ENCODE peak calls at places on chromosomes 1 and 21, in four cellular contexts. M, V, S and I are unnamed samples.
A peak's percentile ranks its signal among the peaks of the same experiment; 100 is the strongest.

GRCh38 chr1:3217096-3217724 is 148.2 kb downstream of the PRDM16 start:
- DNase-seq in S (no peak), M (no peak), V (no peak), I (no peak)

GRCh38 chr1:226318471-226318870 is 9.5 kb upstream of the LIN9 start:
- DNase-seq in S (no peak), M (no peak), V (no peak), I (no peak)

GRCh38 chr1:90838720-90839119 is 121.6 kb upstream of the BARHL2 start:
- DNase-seq in V (no peak), S (no peak), M (no peak), I (no peak)

GRCh38 chr1:165717918-165718515 is 19.7 kb upstream of the ALDH9A1 start:
- DNase-seq in S (peak; percentile 69), V (no peak), M (peak; percentile 47), I (peak; percentile 68)

GRCh38 chr1:20151906-20152598 is 12.9 kb downstream of the PLA2G2F start:
- DNase-seq in M (peak; percentile 94), S (peak; percentile 60), V (no peak), I (peak; percentile 81)

GRCh38 chr21:26169611-26170470 is 729 bp downstream of the APP start:
- DNase-seq in M (peak; percentile 83), S (no peak), V (no peak), I (peak; percentile 58)

GRCh38 chr1:159970932-159971342 is 16.9 kb upstream of the SLAMF9 start:
- DNase-seq in V (no peak), S (peak; percentile 93), M (no peak), I (no peak)

GRCh38 chr1:70504176-70504820 is 93.2 kb downstream of the CTH start:
- DNase-seq in V (peak; percentile 56), S (peak; percentile 71), M (peak; percentile 47), I (no peak)

GRCh38 chr1:65791860-65792670 is 630 bp upstream of the PDE4B start:
- DNase-seq in M (peak; percentile 57), V (no peak), S (no peak), I (no peak)

GRCh38 chr1:205593532-205593931 is 38.3 kb downstream of the ELK4 start:
- DNase-seq in S (no peak), V (peak; percentile 52), M (no peak), I (no peak)

GRCh38 chr1:235078927-235079381 is 49.7 kb downstream of the TOMM20 start:
- DNase-seq in V (no peak), M (no peak), S (no peak), I (peak; percentile 27)

GRCh38 chr1:159959451-159959850 is 5.4 kb upstream of the SLAMF9 start:
- DNase-seq in M (no peak), V (no peak), S (no peak), I (no peak)

GRCh38 chr1:61842863-61843514 is 100.7 kb downstream of the PATJ start:
- DNase-seq in M (no peak), S (no peak), V (no peak), I (peak; percentile 2)

GRCh38 chr1:207404849-207405525 is 49.1 kb upstream of the CR2 start:
- DNase-seq in S (peak; percentile 81), M (peak; percentile 52), V (no peak), I (peak; percentile 68)

GRCh38 chr1:24702511-24703293 is 42.5 kb upstream of the CLIC4 start:
- DNase-seq in S (peak; percentile 38), M (no peak), V (no peak), I (peak; percentile 40)

GRCh38 chr1:70779571-70779970 is 268.0 kb downstream of the PTGER3 start:
- DNase-seq in M (no peak), V (no peak), S (no peak), I (no peak)

GRCh38 chr1:54965624-54966340 is 14.6 kb upstream of the TMEM61 start:
- DNase-seq in M (no peak), V (peak; percentile 60), S (no peak), I (no peak)

GRCh38 chr1:162678439-162678838 is 46.2 kb downstream of the DDR2 start:
- DNase-seq in M (no peak), V (no peak), S (peak; percentile 9), I (peak; percentile 21)

GRCh38 chr1:6392880-6393399 is 627 bp downstream of the ACOT7 start:
- DNase-seq in M (no peak), V (no peak), S (no peak), I (no peak)

GRCh38 chr1:201004732-201005131 is 18.8 kb downstream of the KIF21B start:
- DNase-seq in M (no peak), S (no peak), V (no peak), I (no peak)

DNA sequence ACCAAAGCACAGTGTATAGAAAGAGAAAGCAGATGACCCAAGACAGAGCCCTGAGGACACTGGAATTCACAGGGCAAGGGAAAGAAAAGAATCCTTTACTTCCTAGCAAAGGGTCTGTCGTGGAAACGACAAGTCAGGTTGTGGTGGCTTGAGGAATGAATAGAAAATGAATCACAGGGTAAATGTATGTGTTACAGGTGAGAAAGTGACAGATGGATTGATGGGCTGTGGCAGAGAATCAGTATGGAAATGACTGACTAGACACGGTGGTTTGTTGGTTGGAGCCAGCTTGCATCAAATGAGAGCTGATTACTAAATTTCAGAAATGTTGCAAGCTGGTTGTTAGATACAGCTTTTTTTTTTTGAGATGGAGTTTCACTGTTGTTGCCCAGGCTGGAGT is 46.9 kb downstream of the PTP4A2 start:
- DNase-seq in S (no peak), M (no peak), V (peak; percentile 82), I (no peak)
- TF ChIP-seq PBX3 in S (no peak), M (no peak), V (peak; percentile 94), I (no peak)

DNA sequence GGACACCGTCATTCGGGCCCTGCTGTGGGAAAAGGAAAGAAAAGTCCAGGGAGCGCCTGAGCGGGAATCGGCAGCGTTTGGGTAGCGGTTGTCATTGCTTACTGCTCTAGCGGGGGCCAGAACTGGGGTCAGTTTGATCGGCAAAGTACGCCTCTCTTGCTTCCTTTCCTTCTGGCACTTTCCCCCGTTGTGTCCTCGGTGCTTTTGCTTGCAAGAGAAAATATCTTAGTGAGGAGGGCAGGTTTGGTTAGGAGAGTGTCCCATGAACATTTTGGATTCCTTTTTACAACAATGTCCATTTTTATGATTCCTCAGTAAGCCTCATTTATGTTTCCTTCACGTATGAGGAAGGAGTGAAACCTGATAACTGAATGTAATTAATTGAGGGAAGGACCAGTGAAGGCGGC is 673 bp downstream of the ST3GAL3 start:
- DNase-seq in M (no peak), V (no peak), S (no peak), I (no peak)
- TF ChIP-seq CTCF in M (no peak), V (no peak), S (no peak), I (no peak)

DNA sequence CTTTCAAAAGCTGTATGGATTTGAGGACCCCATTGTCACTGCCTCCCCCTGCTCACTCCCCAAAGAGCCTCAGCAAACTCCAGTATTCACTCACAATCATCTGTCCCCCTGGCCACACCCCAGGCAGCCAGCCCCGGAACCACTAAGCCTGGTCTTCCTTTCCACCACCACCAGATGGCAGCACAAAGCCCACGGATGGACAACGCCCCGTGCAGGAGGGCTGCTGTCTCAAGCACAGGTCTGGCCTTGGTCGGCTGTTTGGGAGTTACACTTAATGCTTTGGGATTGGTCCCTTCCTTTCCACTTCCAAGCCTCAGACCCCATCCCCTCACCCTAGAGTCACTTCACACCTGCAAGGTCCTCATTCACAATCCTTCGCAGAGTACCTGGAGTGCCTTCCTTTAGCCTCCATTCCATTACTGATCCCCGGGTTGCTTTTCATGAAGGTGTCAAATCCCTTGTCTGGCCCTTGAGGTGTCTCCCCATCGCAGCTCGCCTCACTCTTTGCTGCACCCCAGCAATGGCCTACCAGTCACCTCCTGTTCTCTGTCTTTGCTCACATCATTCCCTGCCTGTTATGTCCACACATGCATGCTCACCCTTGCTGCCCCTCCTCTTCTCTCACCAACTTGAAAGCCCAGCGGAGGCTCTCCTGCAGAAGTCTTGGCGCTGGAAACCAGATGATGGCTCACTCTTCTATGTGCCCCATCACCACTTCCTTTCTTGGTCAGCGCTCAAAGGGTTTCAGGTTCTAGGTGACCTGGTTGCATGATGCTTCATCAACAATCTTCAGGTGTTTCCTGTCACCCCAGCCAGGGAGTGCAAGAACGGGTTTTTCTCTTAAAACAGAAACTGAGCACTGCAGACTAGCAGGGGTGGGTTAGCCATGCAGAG is 24.9 kb upstream of the KCNA2 start:
- DNase-seq in V (peak; percentile 84), M (peak; percentile 78), S (peak; percentile 40), I (peak; percentile 58)
- H3K4me3 ChIP-seq in V (peak overlapping the region; percentile 10), M (no peak overlapping the region), S (no peak overlapping the region), I (no peak overlapping the region)

DNA sequence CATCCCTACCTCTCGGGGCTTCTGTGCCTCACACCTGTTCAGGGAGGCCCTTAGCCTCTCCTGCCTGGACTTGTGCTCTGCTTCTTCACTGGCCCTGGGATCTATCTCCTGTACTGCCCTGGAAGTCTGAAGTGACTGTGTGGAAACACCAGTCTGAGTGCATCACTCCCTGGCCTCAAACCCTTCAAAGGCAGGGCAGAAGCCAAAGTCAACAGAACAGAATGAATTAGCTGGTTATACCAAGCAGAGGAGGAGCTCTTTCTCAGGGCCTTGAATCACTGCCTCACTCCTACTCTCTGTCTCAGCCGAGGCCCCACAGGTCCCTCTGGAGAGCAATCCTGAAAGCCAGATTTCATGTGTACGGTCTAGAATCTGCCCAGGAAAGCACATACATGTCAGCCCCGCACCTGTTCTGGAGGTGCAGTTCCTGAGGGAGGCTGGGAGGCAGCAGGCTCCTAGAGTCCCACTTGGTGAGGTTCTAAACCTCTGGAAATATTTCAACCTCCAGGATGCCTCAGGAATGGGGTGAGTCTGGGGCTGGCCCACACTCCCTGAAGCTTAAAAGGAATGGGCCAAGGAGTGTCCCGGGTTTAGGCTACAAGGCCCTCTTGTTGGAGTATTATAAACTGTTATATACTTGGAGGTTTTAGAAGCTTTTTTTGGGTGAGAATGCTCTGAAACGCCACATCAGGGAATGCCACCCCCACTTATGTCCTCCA is 98.3 kb downstream of the ABCA4 start:
- DNase-seq in M (no peak), V (no peak), S (peak; percentile 81), I (peak; percentile 78)
- TF ChIP-seq PBX3 in M (no peak), V (no peak), S (no peak), I (no peak)

DNA sequence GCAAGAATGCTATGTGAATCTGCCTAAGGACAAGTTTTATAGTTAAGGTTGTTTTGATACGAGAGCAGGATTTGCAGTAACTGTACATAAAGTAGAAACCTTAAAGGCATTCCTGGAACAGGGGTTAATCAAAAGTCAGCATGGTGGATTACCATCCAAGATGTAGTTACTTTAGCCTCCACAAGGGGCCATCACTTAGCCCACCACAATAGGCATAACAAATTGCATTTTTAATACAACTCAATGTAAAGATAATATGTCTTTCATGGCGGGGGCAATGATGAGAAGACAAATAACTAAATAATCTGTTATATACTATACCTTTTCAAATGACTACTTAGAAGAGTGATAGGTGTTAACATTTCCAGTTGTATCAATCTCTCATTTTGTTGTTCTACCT is 611.2 kb upstream of the ADGRL4 start:
- DNase-seq in V (no peak), M (no peak), S (no peak), I (no peak)
- TF ChIP-seq CTCF in V (peak; percentile 31), M (peak; percentile 50), S (no peak), I (no peak)

GRCh38 chr1:32998997-32999396 is 34.4 kb upstream of the RNF19B start:
- DNase-seq in M (no peak), V (no peak), S (no peak), I (no peak)
- H3K4me3 ChIP-seq in M (no peak overlapping the region), V (no peak overlapping the region), S (no peak overlapping the region), I (no peak overlapping the region)

GRCh38 chr1:228136908-228137307 is 3.2 kb upstream of the GUK1 start:
- DNase-seq in M (no peak), S (no peak), V (no peak), I (no peak)
- TF ChIP-seq PBX3 in M (no peak), S (no peak), V (no peak), I (no peak)

GRCh38 chr21:20877976-20878375 is 120.2 kb upstream of the NCAM2 start:
- DNase-seq in S (no peak), V (no peak), M (no peak), I (no peak)

GRCh38 chr21:20882462-20883415 is 115.5 kb upstream of the NCAM2 start:
- DNase-seq in M (peak; percentile 16), V (no peak), S (no peak), I (peak; percentile 3)
- TF ChIP-seq CTCF in M (peak; percentile 74), V (peak; percentile 7), S (peak; percentile 17), I (no peak)